ENCODE peak calls at places on chromosomes 6 and 20, in six cellular contexts. D is A549, H is tibial artery, V is spleen, J is lower lobe of right lung, Y is GM23338. W is an unnamed sample.

GRCh38 chr6:158586652-158587051 is 26.8 kb downstream of the TMEM181 start:
- DNase-seq in D (no peak), H (no peak), V (no peak), J (no peak), Y (no peak), W (no peak)

GRCh38 chr6:149563203-149563927 is 2.8 kb upstream of the GINM1 start:
- DNase-seq in D (peak; percentile 10), H (no peak), V (no peak), J (no peak), Y (no peak), W (no peak)

GRCh38 chr6:145028144-145028818 is 707.0 kb downstream of the EPM2A start:
- DNase-seq in D (peak; percentile 57), H (no peak), V (no peak), J (no peak), Y (peak; percentile 60), W (no peak)

GRCh38 chr6:169677096-169677495 is 24.7 kb downstream of the WDR27 start:
- DNase-seq in D (no peak), H (no peak), V (no peak), J (no peak), Y (no peak), W (no peak)

GRCh38 chr20:12928358-12928754 is 80.4 kb upstream of the SPTLC3 start:
- DNase-seq in D (no peak), H (no peak), V (no peak), J (no peak), Y (no peak), W (no peak)

GRCh38 chr20:46056027-46056833 is 27.2 kb downstream of the SLC12A5 start:
- DNase-seq in D (no peak), H (no peak), V (no peak), J (no peak), Y (no peak), W (peak; percentile 32)

GRCh38 chr6:104799134-104799657 is 60.5 kb downstream of the HACE1 start:
- DNase-seq in D (no peak), H (no peak), V (no peak), J (no peak), Y (no peak), W (no peak)

GRCh38 chr6:18219611-18220010 is 44.7 kb downstream of the DEK start:
- DNase-seq in D (no peak), H (no peak), V (no peak), J (no peak), Y (no peak), W (no peak)

GRCh38 chr6:146481527-146481926 is 62.1 kb upstream of the RAB32 start:
- DNase-seq in D (no peak), H (no peak), V (no peak), J (no peak), Y (no peak), W (no peak)

GRCh38 chr20:5095454-5095853 is 24.3 kb downstream of the PCNA start:
- DNase-seq in D (no peak), H (no peak), V (no peak), J (no peak), Y (no peak), W (peak; percentile 52)

GRCh38 chr6:133835901-133836300 is 53.0 kb upstream of the TCF21 start:
- DNase-seq in D (peak; percentile 52), H (no peak), V (no peak), J (no peak), Y (no peak), W (no peak)

GRCh38 chr6:15200087-15200486 is 45.8 kb upstream of the JARID2 start:
- DNase-seq in D (no peak), H (no peak), V (no peak), J (no peak), Y (no peak), W (no peak)

GRCh38 chr6:117495873-117496272 is 13.4 kb downstream of the DCBLD1 start:
- DNase-seq in D (no peak), H (no peak), V (no peak), J (no peak), Y (no peak), W (no peak)
- H3K4me1 ChIP-seq in D (peaks cover 94% of the 10 kb centered on the region), H (no peaks in the 10 kb centered on the region), V (no peaks in the 10 kb centered on the region), J (peaks cover 61% of the 10 kb centered on the region), Y (no peaks in the 10 kb centered on the region), W (no peaks in the 10 kb centered on the region)

GRCh38 chr6:1335367-1336037 is 23.6 kb downstream of the FOXQ1 start:
- DNase-seq in D (peak; percentile 77), H (no peak), V (no peak), J (peak; percentile 77), Y (no peak), W (no peak)
- TF ChIP-seq CTCF in D (no peak), H (no peak), V (no peak), J (no peak), Y (no peak), W (no peak)

GRCh38 chr20:57493091-57493615 is 31.8 kb downstream of the CTCFL start:
- DNase-seq in D (no peak), H (peak; percentile 47), V (no peak), J (no peak), Y (no peak), W (no peak)
- H3K27ac ChIP-seq in D (no peak overlapping the region), H (no peak overlapping the region), V (no peak overlapping the region), J (no peak overlapping the region), Y (no peak overlapping the region), W (no peak overlapping the region)

DNA sequence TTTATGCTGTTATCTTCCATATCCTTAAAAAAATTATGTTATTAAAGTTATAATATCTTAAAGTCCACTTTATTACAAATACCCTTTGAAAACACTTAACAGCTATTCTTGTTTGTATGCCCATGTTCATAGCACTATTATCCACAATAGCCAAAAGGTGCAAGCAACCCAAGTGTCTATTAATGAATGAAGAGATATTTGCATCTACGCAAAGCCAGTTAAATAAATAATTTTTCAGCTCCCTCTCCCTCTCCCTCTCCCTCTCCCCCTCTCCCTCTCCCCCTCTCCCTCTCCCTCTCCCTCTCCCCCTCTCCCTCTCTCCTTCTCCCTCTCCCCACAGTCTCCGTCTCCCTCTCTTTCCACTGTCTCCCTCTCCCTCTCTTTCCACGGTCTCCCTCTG is 13.1 kb downstream of the CDK5RAP1 start:
- DNase-seq in D (no peak), H (no peak), V (no peak), J (no peak), Y (no peak), W (no peak)
- H3K4me1 ChIP-seq in D (peaks cover 16% of the 10 kb centered on the region), H (no peaks in the 10 kb centered on the region), V (no peaks in the 10 kb centered on the region), J (no peaks in the 10 kb centered on the region), Y (no peaks in the 10 kb centered on the region), W (no peaks in the 10 kb centered on the region)

GRCh38 chr6:151068761-151069312 is 170.9 kb upstream of the AKAP12 start:
- DNase-seq in D (no peak), H (peak; percentile 45), V (no peak), J (no peak), Y (no peak), W (no peak)
- TF ChIP-seq CTCF in D (no peak), H (no peak), V (no peak), J (no peak), Y (no peak), W (no peak)

GRCh38 chr6:16205377-16206144 is 32.8 kb upstream of the GMPR start:
- DNase-seq in D (no peak), H (no peak), V (no peak), J (no peak), Y (no peak), W (no peak)
- H3K27ac ChIP-seq in D (no peak overlapping the region), H (peak overlapping the region; percentile 67), V (peak overlapping the region; percentile 53), J (peak overlapping the region; percentile 10), Y (no peak overlapping the region), W (peak overlapping the region; percentile 1)

GRCh38 chr20:53898558-53898931 is 171.8 kb downstream of the BCAS1 start:
- DNase-seq in D (no peak), H (peak; percentile 1), V (no peak), J (no peak), Y (no peak), W (no peak)

GRCh38 chr20:53900380-53900999 is 169.9 kb downstream of the BCAS1 start:
- DNase-seq in D (peak; percentile 36), H (no peak), V (no peak), J (no peak), Y (no peak), W (no peak)

GRCh38 chr20:53901064-53901463 is 169.3 kb downstream of the BCAS1 start:
- DNase-seq in D (peak; percentile 52), H (no peak), V (no peak), J (no peak), Y (no peak), W (no peak)

GRCh38 chr20:53897884-53898557 is 172.4 kb downstream of the BCAS1 start:
- DNase-seq in D (no peak), H (peak; percentile 10), V (no peak), J (no peak), Y (no peak), W (no peak)

DNA sequence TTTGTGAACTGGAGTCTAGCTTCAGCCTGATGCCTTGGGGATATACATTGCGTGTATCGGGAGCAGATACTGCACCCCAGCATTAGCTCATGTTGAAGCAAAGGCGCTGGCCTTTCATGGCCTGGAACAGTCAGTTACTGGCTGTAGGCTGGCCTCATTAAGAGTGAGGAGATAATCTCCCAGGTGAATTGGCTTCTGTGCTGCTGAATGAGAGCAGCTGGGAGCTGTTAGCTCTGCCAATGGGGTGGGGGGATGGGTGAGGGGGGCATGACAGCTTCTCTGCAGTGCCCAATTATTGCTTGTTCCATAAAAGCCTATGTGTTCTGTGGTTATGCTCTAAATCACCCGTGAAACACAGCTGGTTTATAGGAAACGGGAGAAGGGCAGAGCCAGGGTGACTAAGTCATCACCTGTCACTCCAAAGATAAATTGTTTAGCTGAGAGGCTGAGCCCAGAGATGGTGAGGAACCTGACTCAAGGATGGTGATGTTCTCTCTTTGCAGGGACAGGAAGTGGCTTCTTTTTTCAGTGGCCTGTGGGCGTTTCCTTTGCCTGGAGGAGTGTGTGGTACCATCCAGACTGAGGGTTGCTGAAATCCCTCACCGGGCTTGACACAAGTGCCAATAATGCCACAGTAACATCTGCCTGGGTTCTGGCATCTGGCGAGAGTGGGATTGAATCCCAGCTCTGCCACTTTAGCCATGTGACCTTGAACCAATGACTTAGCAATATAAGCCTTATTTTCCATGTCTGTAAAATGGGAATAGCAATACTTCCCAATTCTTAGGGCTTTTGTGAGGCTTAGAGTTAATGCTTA is 170.8 kb downstream of the BCAS1 start:
- DNase-seq in D (peak; percentile 80), H (peak; percentile 59), V (peak; percentile 86), J (no peak), Y (no peak), W (no peak)
- H3K4me1 ChIP-seq in D (peaks cover 42% of the 10 kb centered on the region), H (no peaks in the 10 kb centered on the region), V (peaks cover 25% of the 10 kb centered on the region), J (peaks cover 37% of the 10 kb centered on the region), Y (peaks cover 38% of the 10 kb centered on the region), W (peaks cover 35% of the 10 kb centered on the region)

GRCh38 chr6:107080036-107080435 is 35.3 kb downstream of the BEND3 start:
- DNase-seq in D (peak; percentile 5), H (peak; percentile 23), V (no peak), J (no peak), Y (peak; percentile 79), W (no peak)
- TF ChIP-seq CTCF in D (no peak), H (no peak), V (no peak), J (no peak), Y (peak; percentile 56), W (no peak)